ENCODE peak calls at places on chromosome X, in five cellular contexts. O is ovary, Q is WERI-Rb-1, R is Peyer's patch, V is A549. Z is an unnamed sample.

GRCh38 chrX:138711399-138712347 is at the start of gene FGF13:
- DNase-seq in O (peak), V (peak), Q (no peak), R (no peak), Z (peak)

GRCh38 chrX:22357621-22358020 is 84.9 kb downstream of the CBLL2 start:
- DNase-seq in V (no peak), Q (no peak), R (no peak), O (no peak), Z (no peak)

GRCh38 chrX:46588263-46588662 is 14.7 kb downstream of the CHST7 start:
- DNase-seq in Q (no peak), V (peak), O (peak), R (peak), Z (peak)

GRCh38 chrX:915427-916234 is 285.0 kb downstream of the SHOX start:
- DNase-seq in R (no peak), Q (no peak), V (no peak), O (no peak), Z (no peak)

GRCh38 chrX:38701073-38701472 is 100.2 kb upstream of the MID1IP1 start:
- DNase-seq in O (no peak), Q (no peak), R (no peak), V (no peak), Z (no peak)

GRCh38 chrX:15564981-15565579 is 35.7 kb downstream of the ACE2 start:
- DNase-seq in R (peak), V (peak), O (peak), Q (peak), Z (peak)

GRCh38 chrX:74015379-74016019 is 288.5 kb upstream of the ZCCHC13 start:
- DNase-seq in V (peak), R (peak), Q (peak), O (peak), Z (peak)

GRCh38 chrX:69153060-69153730 is 12.1 kb downstream of the PJA1 start:
- DNase-seq in O (peak), Q (peak), R (no peak), V (no peak), Z (no peak)

GRCh38 chrX:18596096-18596495 is 75.8 kb downstream of the RS1 start:
- DNase-seq in Q (no peak), O (no peak), V (no peak), R (no peak), Z (no peak)

GRCh38 chrX:42524374-42524773 is 253.6 kb downstream of the PPP1R2C start:
- DNase-seq in O (no peak), Q (no peak), V (no peak), R (no peak), Z (no peak)

GRCh38 chrX:96424007-96424406 is 260.6 kb upstream of the DIAPH2 start:
- DNase-seq in R (no peak), O (no peak), Q (no peak), V (no peak), Z (no peak)

GRCh38 chrX:38089173-38089982 is 83.0 kb downstream of the SYTL5 start:
- DNase-seq in V (no peak), Q (no peak), O (no peak), R (no peak), Z (no peak)

GRCh38 chrX:94635003-94635402 is 961.0 kb downstream of the FAM133A start:
- DNase-seq in R (no peak), Q (no peak), O (no peak), V (no peak), Z (no peak)

GRCh38 chrX:48829016-48829735 is 2.9 kb downstream of the ERAS start:
- DNase-seq in Q (no peak), O (no peak), V (no peak), R (no peak), Z (no peak)

GRCh38 chrX:20361890-20362262 is 95.2 kb upstream of the RPS6KA3 start:
- DNase-seq in R (no peak), Q (no peak), O (no peak), V (peak), Z (no peak)

GRCh38 chrX:20362268-20363002 is 95.7 kb upstream of the RPS6KA3 start:
- DNase-seq in V (peak), R (no peak), O (no peak), Q (no peak), Z (no peak)

GRCh38 chrX:20361081-20361889 is 94.6 kb upstream of the RPS6KA3 start:
- DNase-seq in V (peak), Q (no peak), R (no peak), O (peak), Z (no peak)

GRCh38 chrX:20363003-20363674 is 96.4 kb upstream of the RPS6KA3 start:
- DNase-seq in O (no peak), Q (no peak), V (no peak), R (no peak), Z (no peak)

GRCh38 chrX:20364238-20364637 is 97.5 kb upstream of the RPS6KA3 start:
- DNase-seq in O (no peak), R (no peak), V (no peak), Q (no peak), Z (no peak)
- H3K27ac ChIP-seq in O (no peak), R (no peak), V (peak), Q (no peak), Z (no peak)

DNA sequence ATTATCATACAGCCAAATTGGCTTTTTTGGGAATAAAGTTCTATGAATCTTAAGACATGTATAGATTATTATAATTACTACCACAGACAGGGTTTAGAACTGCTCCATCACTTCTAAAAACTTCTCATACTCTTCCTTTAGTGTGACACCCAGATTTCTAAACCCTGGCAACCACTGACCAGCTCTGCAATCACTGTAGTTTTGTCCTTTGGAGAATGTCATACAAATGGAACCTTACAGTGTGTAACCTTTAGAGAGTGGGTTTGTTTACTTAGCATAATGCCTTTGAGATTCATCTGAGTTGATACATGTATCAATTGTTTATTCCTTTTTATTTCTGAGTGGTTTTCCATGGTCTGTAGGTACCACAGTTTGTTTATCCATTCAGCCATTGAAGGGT is 95.0 kb downstream of the TMEM164 start:
- DNase-seq in R (no peak), Q (no peak), O (no peak), V (no peak), Z (no peak)
- H3K27ac ChIP-seq in R (no peak), Q (no peak), O (no peak), V (peak), Z (no peak)

GRCh38 chrX:123477673-123478072 is 255.2 kb downstream of the THOC2 start:
- DNase-seq in V (no peak), Q (no peak), R (no peak), O (no peak), Z (no peak)
- H3K27ac ChIP-seq in V (no peak), Q (no peak), R (no peak), O (no peak), Z (no peak)

GRCh38 chrX:25144043-25144940 is 128.5 kb upstream of the ARX start:
- DNase-seq in O (peak), Q (peak), R (peak), V (peak), Z (peak)
- H3K27ac ChIP-seq in O (no peak), Q (no peak), R (no peak), V (no peak), Z (no peak)

GRCh38 chrX:71144651-71145050 is at the start of gene NLGN3:
- DNase-seq in V (no peak), O (no peak), Q (peak), R (no peak), Z (peak)

GRCh38 chrX:71143508-71143907 is 1.1 kb upstream of the NLGN3 start:
- DNase-seq in O (peak), Q (no peak), V (no peak), R (no peak), Z (no peak)

GRCh38 chrX:71148278-71148663 is 3.6 kb downstream of the NLGN3 start:
- DNase-seq in R (no peak), Q (no peak), V (no peak), O (no peak), Z (no peak)

GRCh38 chrX:71151366-71151765 is 6.7 kb downstream of the NLGN3 start:
- DNase-seq in V (no peak), Q (no peak), O (no peak), R (no peak), Z (no peak)

GRCh38 chrX:71147496-71148277 is 3.0 kb downstream of the NLGN3 start:
- DNase-seq in Q (no peak), O (no peak), V (no peak), R (no peak), Z (no peak)
- H3K27ac ChIP-seq in Q (no peak), O (no peak), V (no peak), R (no peak), Z (no peak)

GRCh38 chrX:103686199-103687072 is at the start of gene MORF4L2:
- DNase-seq in Q (peak), O (peak), V (peak), R (peak), Z (peak)
- H3K27ac ChIP-seq in Q (peak), O (peak), V (peak), R (peak), Z (peak)

GRCh38 chrX:105635794-105636193 is 186.5 kb upstream of the NRK start:
- DNase-seq in Q (no peak), O (no peak), R (no peak), V (no peak), Z (no peak)
- H3K27ac ChIP-seq in Q (no peak), O (no peak), R (no peak), V (no peak), Z (no peak)

GRCh38 chrX:43707812-43708548 is 51.9 kb downstream of the MAOA start:
- DNase-seq in R (peak), V (no peak), Q (no peak), O (peak), Z (peak)
- H3K27ac ChIP-seq in R (peak), V (peak), Q (no peak), O (no peak), Z (peak)

GRCh38 chrX:54357414-54358377 is at the start of gene WNK3:
- DNase-seq in O (peak), Q (peak), R (peak), V (peak), Z (peak)
- H3K27ac ChIP-seq in O (peak), Q (peak), R (no peak), V (no peak), Z (no peak)

GRCh38 chrX:100411802-100412333 is 1.8 kb upstream of the PCDH19 start:
- DNase-seq in Q (no peak), O (no peak), V (no peak), R (no peak), Z (no peak)

GRCh38 chrX:100413231-100413630 is 3.2 kb upstream of the PCDH19 start:
- DNase-seq in V (peak), Q (peak), R (no peak), O (peak), Z (peak)

GRCh38 chrX:100417671-100418070 is 7.6 kb upstream of the PCDH19 start:
- DNase-seq in V (no peak), R (no peak), Q (no peak), O (no peak), Z (no peak)
- H3K27ac ChIP-seq in V (no peak), R (no peak), Q (no peak), O (no peak), Z (no peak)